ENCODE peak calls at places on chromosomes 4 and X, in six cellular contexts. One of them, this sample, is unnamed.

GRCh38 chr4:10721616-10722015 is 37.0 kb upstream of the CLNK start:
- DNase-seq in CD8-positive, alpha-beta memory T cell: no peak
- DNase-seq in pancreas: no peak
- DNase-seq in CD8-positive, alpha-beta T cell: no peak
- DNase-seq in GM23248: no peak
- DNase-seq in ovary: no peak
- DNase-seq in this sample: no peak

GRCh38 chrX:70292788-70293187 is 2.9 kb downstream of the KIF4A start:
- DNase-seq in CD8-positive, alpha-beta memory T cell: no peak
- DNase-seq in pancreas: no peak
- DNase-seq in CD8-positive, alpha-beta T cell: no peak
- DNase-seq in GM23248: no peak
- DNase-seq in ovary: no peak
- DNase-seq in this sample: no peak

GRCh38 chrX:120036704-120037103 is 40.8 kb downstream of the RHOXF2B start:
- DNase-seq in CD8-positive, alpha-beta memory T cell: no peak
- DNase-seq in pancreas: no peak
- DNase-seq in CD8-positive, alpha-beta T cell: no peak
- DNase-seq in GM23248: no peak
- DNase-seq in ovary: no peak
- DNase-seq in this sample: no peak

GRCh38 chr4:84032372-84032771 is 466.7 kb downstream of the NKX6-1 start:
- DNase-seq in CD8-positive, alpha-beta memory T cell: no peak
- DNase-seq in pancreas: no peak
- DNase-seq in CD8-positive, alpha-beta T cell: no peak
- DNase-seq in GM23248: no peak
- DNase-seq in ovary: no peak
- DNase-seq in this sample: no peak

GRCh38 chr4:78945638-78946179 is 6.5 kb upstream of the PAQR3 start:
- DNase-seq in CD8-positive, alpha-beta memory T cell: no peak
- DNase-seq in pancreas: no peak
- DNase-seq in CD8-positive, alpha-beta T cell: no peak
- DNase-seq in GM23248: no peak
- DNase-seq in ovary: no peak
- DNase-seq in this sample: no peak

GRCh38 chrX:10507876-10508275 is 112.5 kb downstream of the MID1 start:
- DNase-seq in CD8-positive, alpha-beta memory T cell: no peak
- DNase-seq in pancreas: no peak
- DNase-seq in CD8-positive, alpha-beta T cell: no peak
- DNase-seq in GM23248: no peak
- DNase-seq in ovary: no peak
- DNase-seq in this sample: no peak

GRCh38 chr4:130600706-130601105 is 1504.8 kb downstream of the C4orf33 start:
- DNase-seq in CD8-positive, alpha-beta memory T cell: no peak
- DNase-seq in pancreas: no peak
- DNase-seq in CD8-positive, alpha-beta T cell: no peak
- DNase-seq in GM23248: no peak
- DNase-seq in ovary: no peak
- DNase-seq in this sample: no peak

GRCh38 chr4:99414401-99414800 is 20.7 kb downstream of the ADH7 start:
- DNase-seq in CD8-positive, alpha-beta memory T cell: no peak
- DNase-seq in pancreas: no peak
- DNase-seq in CD8-positive, alpha-beta T cell: no peak
- DNase-seq in GM23248: no peak
- DNase-seq in ovary: no peak
- DNase-seq in this sample: no peak

GRCh38 chr4:24024157-24024556 is 134.3 kb upstream of the PPARGC1A start:
- DNase-seq in CD8-positive, alpha-beta memory T cell: no peak
- DNase-seq in pancreas: no peak
- DNase-seq in CD8-positive, alpha-beta T cell: no peak
- DNase-seq in GM23248: peak; percentile 26
- DNase-seq in ovary: no peak
- DNase-seq in this sample: no peak

GRCh38 chrX:152530967-152531366 is 79.9 kb upstream of the GABRA3 start:
- DNase-seq in CD8-positive, alpha-beta memory T cell: no peak
- DNase-seq in pancreas: no peak
- DNase-seq in CD8-positive, alpha-beta T cell: no peak
- DNase-seq in GM23248: no peak
- DNase-seq in ovary: no peak
- DNase-seq in this sample: no peak

GRCh38 chrX:19512359-19512758 is 2.9 kb downstream of the MAP3K15 start:
- DNase-seq in CD8-positive, alpha-beta memory T cell: no peak
- DNase-seq in pancreas: no peak
- DNase-seq in CD8-positive, alpha-beta T cell: no peak
- DNase-seq in GM23248: no peak
- DNase-seq in ovary: no peak
- DNase-seq in this sample: no peak

GRCh38 chr4:1104647-1105046 is 8.7 kb downstream of the RNF212 start:
- DNase-seq in CD8-positive, alpha-beta memory T cell: no peak
- DNase-seq in pancreas: no peak
- DNase-seq in CD8-positive, alpha-beta T cell: no peak
- DNase-seq in GM23248: no peak
- DNase-seq in ovary: no peak
- DNase-seq in this sample: no peak

GRCh38 chr4:85147481-85148076 is 181.1 kb upstream of the WDFY3 start:
- DNase-seq in CD8-positive, alpha-beta memory T cell: no peak
- DNase-seq in pancreas: no peak
- DNase-seq in CD8-positive, alpha-beta T cell: no peak
- DNase-seq in GM23248: peak; percentile 78
- DNase-seq in ovary: peak; percentile 38
- DNase-seq in this sample: peak; percentile 26

GRCh38 chr4:117692538-117692937 is 341.7 kb upstream of the NDST3 start:
- DNase-seq in CD8-positive, alpha-beta memory T cell: no peak
- DNase-seq in pancreas: no peak
- DNase-seq in CD8-positive, alpha-beta T cell: no peak
- DNase-seq in GM23248: no peak
- DNase-seq in ovary: no peak
- DNase-seq in this sample: no peak

GRCh38 chrX:154372612-154373022 is 1.8 kb downstream of the FLNA start:
- DNase-seq in CD8-positive, alpha-beta memory T cell: peak; percentile 42
- DNase-seq in pancreas: no peak
- DNase-seq in CD8-positive, alpha-beta T cell: no peak
- DNase-seq in GM23248: peak; percentile 68
- DNase-seq in ovary: no peak
- DNase-seq in this sample: no peak

GRCh38 chrX:14039344-14039743 is 9.7 kb upstream of the GEMIN8 start:
- DNase-seq in CD8-positive, alpha-beta memory T cell: peak; percentile 38
- DNase-seq in pancreas: no peak
- DNase-seq in CD8-positive, alpha-beta T cell: peak; percentile 23
- DNase-seq in GM23248: peak; percentile 39
- DNase-seq in ovary: no peak
- DNase-seq in this sample: peak; percentile 46

GRCh38 chr4:33837043-33837442 is 2407.3 kb downstream of the ARAP2 start:
- DNase-seq in CD8-positive, alpha-beta memory T cell: no peak
- DNase-seq in pancreas: no peak
- DNase-seq in CD8-positive, alpha-beta T cell: no peak
- DNase-seq in GM23248: peak; percentile 72
- DNase-seq in ovary: no peak
- DNase-seq in this sample: no peak

GRCh38 chr4:152537881-152538280 is 2.0 kb upstream of the FBXW7 start:
- DNase-seq in CD8-positive, alpha-beta memory T cell: no peak
- DNase-seq in pancreas: no peak
- DNase-seq in CD8-positive, alpha-beta T cell: no peak
- DNase-seq in GM23248: no peak
- DNase-seq in ovary: no peak
- DNase-seq in this sample: no peak

GRCh38 chr4:152535903-152536544 is at the start of gene FBXW7:
- DNase-seq in CD8-positive, alpha-beta memory T cell: peak; percentile 99
- DNase-seq in pancreas: peak; percentile 100
- DNase-seq in CD8-positive, alpha-beta T cell: peak; percentile 99
- DNase-seq in GM23248: peak; percentile 98
- DNase-seq in ovary: peak; percentile 99
- DNase-seq in this sample: peak; percentile 99

GRCh38 chr4:152534541-152535231 is 1.2 kb downstream of the FBXW7 start:
- DNase-seq in CD8-positive, alpha-beta memory T cell: peak; percentile 30
- DNase-seq in pancreas: peak; percentile 76
- DNase-seq in CD8-positive, alpha-beta T cell: peak; percentile 52
- DNase-seq in GM23248: peak; percentile 71
- DNase-seq in ovary: peak; percentile 49
- DNase-seq in this sample: peak; percentile 77

GRCh38 chr4:152536545-152537182 is 772 bp upstream of the FBXW7 start:
- DNase-seq in CD8-positive, alpha-beta memory T cell: no peak
- DNase-seq in pancreas: no peak
- DNase-seq in CD8-positive, alpha-beta T cell: no peak
- DNase-seq in GM23248: peak; percentile 73
- DNase-seq in ovary: no peak
- DNase-seq in this sample: no peak

DNA sequence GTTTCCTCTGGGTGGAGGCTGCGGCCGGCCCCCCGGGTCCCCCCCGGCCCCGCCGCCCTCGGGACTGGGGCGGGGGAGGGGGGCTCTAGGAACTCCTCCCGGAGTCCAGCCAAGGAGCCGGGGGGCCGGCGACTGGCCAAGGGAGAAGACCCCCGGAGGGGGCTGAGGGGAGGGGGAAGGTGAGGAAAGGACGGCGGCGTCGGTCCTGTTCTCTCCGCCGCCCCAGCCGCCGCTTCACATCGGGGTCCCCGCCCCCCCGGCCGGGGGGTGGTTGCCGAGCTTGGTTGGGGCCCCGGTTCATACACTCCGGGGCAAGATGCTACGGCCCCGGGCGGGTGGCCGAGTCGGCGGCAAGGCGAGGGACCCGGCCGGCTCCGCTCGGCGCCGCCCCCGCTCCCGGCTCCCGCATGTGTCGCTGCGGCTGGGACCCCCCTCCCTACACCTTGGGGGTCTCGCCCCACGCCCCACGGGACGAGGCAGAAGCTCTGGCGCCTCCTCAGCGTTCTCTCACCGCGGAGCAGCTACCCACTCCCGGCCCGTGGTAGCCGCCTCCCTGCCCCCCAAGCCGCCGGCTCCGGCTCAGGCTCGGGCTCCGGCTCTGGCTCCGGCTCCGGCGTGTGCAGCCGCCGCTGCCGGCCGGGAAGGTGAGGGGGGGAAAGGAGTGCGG is 523 bp downstream of the FBXW7 start:
- DNase-seq in CD8-positive, alpha-beta memory T cell: peak; percentile 18
- DNase-seq in pancreas: no peak
- DNase-seq in CD8-positive, alpha-beta T cell: peak; percentile 24
- DNase-seq in GM23248: peak; percentile 45
- DNase-seq in ovary: no peak
- DNase-seq in this sample: no peak
- H3K4me1 ChIP-seq in CD8-positive, alpha-beta memory T cell: peaks cover 59% of the 10 kb centered on the region
- H3K4me1 ChIP-seq in pancreas: peaks cover 9% of the 10 kb centered on the region
- H3K4me1 ChIP-seq in CD8-positive, alpha-beta T cell: peaks cover 58% of the 10 kb centered on the region
- H3K4me1 ChIP-seq in GM23248: peaks cover 22% of the 10 kb centered on the region
- H3K4me1 ChIP-seq in ovary: peaks cover 1% of the 10 kb centered on the region
- H3K4me1 ChIP-seq in this sample: no peaks in the 10 kb centered on the region

GRCh38 chr4:89307446-89308160 is at the start of gene GPRIN3:
- DNase-seq in CD8-positive, alpha-beta memory T cell: peak; percentile 55
- DNase-seq in pancreas: peak; percentile 85
- DNase-seq in CD8-positive, alpha-beta T cell: peak; percentile 45
- DNase-seq in GM23248: peak; percentile 70
- DNase-seq in ovary: peak; percentile 76
- DNase-seq in this sample: peak; percentile 82

GRCh38 chr4:89307185-89307445 is 485 bp downstream of the GPRIN3 start:
- DNase-seq in CD8-positive, alpha-beta memory T cell: no peak
- DNase-seq in pancreas: no peak
- DNase-seq in CD8-positive, alpha-beta T cell: no peak
- DNase-seq in GM23248: no peak
- DNase-seq in ovary: no peak
- DNase-seq in this sample: no peak

GRCh38 chr4:89308161-89308500 is 531 bp upstream of the GPRIN3 start:
- DNase-seq in CD8-positive, alpha-beta memory T cell: no peak
- DNase-seq in pancreas: no peak
- DNase-seq in CD8-positive, alpha-beta T cell: no peak
- DNase-seq in GM23248: peak; percentile 39
- DNase-seq in ovary: no peak
- DNase-seq in this sample: no peak

GRCh38 chr4:89305712-89306437 is 1.7 kb downstream of the GPRIN3 start:
- DNase-seq in CD8-positive, alpha-beta memory T cell: no peak
- DNase-seq in pancreas: no peak
- DNase-seq in CD8-positive, alpha-beta T cell: no peak
- DNase-seq in GM23248: peak; percentile 65
- DNase-seq in ovary: no peak
- DNase-seq in this sample: no peak

GRCh38 chr4:89306486-89307184 is 965 bp downstream of the GPRIN3 start:
- DNase-seq in CD8-positive, alpha-beta memory T cell: no peak
- DNase-seq in pancreas: no peak
- DNase-seq in CD8-positive, alpha-beta T cell: no peak
- DNase-seq in GM23248: no peak
- DNase-seq in ovary: no peak
- DNase-seq in this sample: no peak
- H3K4me1 ChIP-seq in CD8-positive, alpha-beta memory T cell: peaks cover 45% of the 10 kb centered on the region
- H3K4me1 ChIP-seq in pancreas: peaks cover 5% of the 10 kb centered on the region
- H3K4me1 ChIP-seq in CD8-positive, alpha-beta T cell: peaks cover 47% of the 10 kb centered on the region
- H3K4me1 ChIP-seq in GM23248: peaks cover 9% of the 10 kb centered on the region
- H3K4me1 ChIP-seq in ovary: peaks cover 7% of the 10 kb centered on the region
- H3K4me1 ChIP-seq in this sample: peaks cover 6% of the 10 kb centered on the region

GRCh38 chr4:40225497-40225896 is 28.7 kb downstream of the RHOH start:
- DNase-seq in CD8-positive, alpha-beta memory T cell: no peak
- DNase-seq in pancreas: no peak
- DNase-seq in CD8-positive, alpha-beta T cell: no peak
- DNase-seq in GM23248: no peak
- DNase-seq in ovary: no peak
- DNase-seq in this sample: no peak
- H3K4me1 ChIP-seq in CD8-positive, alpha-beta memory T cell: peaks cover 95% of the 10 kb centered on the region
- H3K4me1 ChIP-seq in pancreas: no peaks in the 10 kb centered on the region
- H3K4me1 ChIP-seq in CD8-positive, alpha-beta T cell: peaks cover 97% of the 10 kb centered on the region
- H3K4me1 ChIP-seq in GM23248: no peaks in the 10 kb centered on the region
- H3K4me1 ChIP-seq in ovary: no peaks in the 10 kb centered on the region
- H3K4me1 ChIP-seq in this sample: no peaks in the 10 kb centered on the region

DNA sequence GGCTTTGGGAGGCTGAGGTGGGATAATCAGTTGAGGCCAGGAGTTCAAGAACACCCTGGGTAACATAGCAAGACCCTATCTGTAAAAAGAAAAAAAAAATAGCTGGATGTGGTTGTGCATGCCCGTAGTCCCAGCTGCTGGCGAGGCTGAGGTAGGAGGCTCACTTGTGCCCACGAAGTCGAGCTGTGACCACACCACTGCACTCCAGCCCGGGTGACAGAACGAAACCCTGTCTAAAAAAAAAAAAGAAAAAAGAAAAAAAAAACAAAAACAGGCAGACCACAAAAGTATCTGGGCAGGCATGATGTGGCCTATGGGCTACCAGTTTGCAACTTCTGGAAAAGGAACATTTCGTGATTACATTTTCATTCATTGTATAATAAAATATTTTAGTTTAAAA is 38.1 kb upstream of the RASGEF1B start:
- DNase-seq in CD8-positive, alpha-beta memory T cell: no peak
- DNase-seq in pancreas: no peak
- DNase-seq in CD8-positive, alpha-beta T cell: no peak
- DNase-seq in GM23248: no peak
- DNase-seq in ovary: no peak
- DNase-seq in this sample: no peak
- H3K4me1 ChIP-seq in CD8-positive, alpha-beta memory T cell: peaks cover 16% of the 10 kb centered on the region
- H3K4me1 ChIP-seq in pancreas: no peaks in the 10 kb centered on the region
- H3K4me1 ChIP-seq in CD8-positive, alpha-beta T cell: peaks cover 15% of the 10 kb centered on the region
- H3K4me1 ChIP-seq in GM23248: no peaks in the 10 kb centered on the region
- H3K4me1 ChIP-seq in ovary: no peaks in the 10 kb centered on the region
- H3K4me1 ChIP-seq in this sample: no peaks in the 10 kb centered on the region

GRCh38 chr4:121788896-121789295 is 12.2 kb upstream of the EXOSC9 start:
- DNase-seq in CD8-positive, alpha-beta memory T cell: no peak
- DNase-seq in pancreas: no peak
- DNase-seq in CD8-positive, alpha-beta T cell: no peak
- DNase-seq in GM23248: peak; percentile 30
- DNase-seq in ovary: no peak
- DNase-seq in this sample: no peak
- H3K4me1 ChIP-seq in CD8-positive, alpha-beta memory T cell: no peaks in the 10 kb centered on the region
- H3K4me1 ChIP-seq in pancreas: no peaks in the 10 kb centered on the region
- H3K4me1 ChIP-seq in CD8-positive, alpha-beta T cell: no peaks in the 10 kb centered on the region
- H3K4me1 ChIP-seq in GM23248: peaks cover 84% of the 10 kb centered on the region
- H3K4me1 ChIP-seq in ovary: no peaks in the 10 kb centered on the region
- H3K4me1 ChIP-seq in this sample: no peaks in the 10 kb centered on the region